ENCODE peak calls at places on chromosomes 7 and 10, in seven cellular contexts. One of them, this sample, is unnamed.

GRCh38 chr10:116589911-116590310 is 848 bp upstream of the PNLIPRP1 start:
- DNase-seq in stimulated activated CD8-positive, alpha-beta memory T cell treated with anti-CD3 and anti-CD28 coated beads, Interleukin-12 subunit alpha, Interleukin-12 subunit beta, amount 100 ng/mL, for 4 hours: no peak
- DNase-seq in anterior cingulate cortex: no peak
- DNase-seq in tibial nerve: no peak
- DNase-seq in fibroblast of lung: no peak
- DNase-seq in cerebellum: no peak
- DNase-seq in M059J: no peak
- DNase-seq in this sample: no peak

GRCh38 chr7:2539031-2540028 is 16.0 kb downstream of the BRAT1 start:
- DNase-seq in stimulated activated CD8-positive, alpha-beta memory T cell treated with anti-CD3 and anti-CD28 coated beads, Interleukin-12 subunit alpha, Interleukin-12 subunit beta, amount 100 ng/mL, for 4 hours: no peak
- DNase-seq in anterior cingulate cortex: no peak
- DNase-seq in tibial nerve: no peak
- DNase-seq in fibroblast of lung: no peak
- DNase-seq in cerebellum: no peak
- DNase-seq in M059J: no peak
- DNase-seq in this sample: no peak

GRCh38 chr7:140121321-140121720 is 55.5 kb downstream of the KDM7A start:
- DNase-seq in stimulated activated CD8-positive, alpha-beta memory T cell treated with anti-CD3 and anti-CD28 coated beads, Interleukin-12 subunit alpha, Interleukin-12 subunit beta, amount 100 ng/mL, for 4 hours: no peak
- DNase-seq in anterior cingulate cortex: no peak
- DNase-seq in tibial nerve: no peak
- DNase-seq in fibroblast of lung: peak
- DNase-seq in cerebellum: peak
- DNase-seq in M059J: peak
- DNase-seq in this sample: peak

GRCh38 chr10:17007836-17008235 is 121.8 kb downstream of the CUBN start:
- DNase-seq in stimulated activated CD8-positive, alpha-beta memory T cell treated with anti-CD3 and anti-CD28 coated beads, Interleukin-12 subunit alpha, Interleukin-12 subunit beta, amount 100 ng/mL, for 4 hours: no peak
- DNase-seq in anterior cingulate cortex: no peak
- DNase-seq in tibial nerve: no peak
- DNase-seq in fibroblast of lung: peak
- DNase-seq in cerebellum: no peak
- DNase-seq in M059J: no peak
- DNase-seq in this sample: no peak

GRCh38 chr10:31591569-31591968 is 272.6 kb downstream of the ZEB1 start:
- DNase-seq in stimulated activated CD8-positive, alpha-beta memory T cell treated with anti-CD3 and anti-CD28 coated beads, Interleukin-12 subunit alpha, Interleukin-12 subunit beta, amount 100 ng/mL, for 4 hours: no peak
- DNase-seq in anterior cingulate cortex: no peak
- DNase-seq in tibial nerve: no peak
- DNase-seq in fibroblast of lung: no peak
- DNase-seq in cerebellum: no peak
- DNase-seq in M059J: no peak
- DNase-seq in this sample: no peak

GRCh38 chr7:91569702-91570457 is 305.6 kb downstream of the FZD1 start:
- DNase-seq in stimulated activated CD8-positive, alpha-beta memory T cell treated with anti-CD3 and anti-CD28 coated beads, Interleukin-12 subunit alpha, Interleukin-12 subunit beta, amount 100 ng/mL, for 4 hours: no peak
- DNase-seq in anterior cingulate cortex: no peak
- DNase-seq in tibial nerve: no peak
- DNase-seq in fibroblast of lung: peak
- DNase-seq in cerebellum: no peak
- DNase-seq in M059J: no peak
- DNase-seq in this sample: no peak

GRCh38 chr10:91653214-91653875 is 20.5 kb upstream of the PPP1R3C start:
- DNase-seq in stimulated activated CD8-positive, alpha-beta memory T cell treated with anti-CD3 and anti-CD28 coated beads, Interleukin-12 subunit alpha, Interleukin-12 subunit beta, amount 100 ng/mL, for 4 hours: no peak
- DNase-seq in anterior cingulate cortex: no peak
- DNase-seq in tibial nerve: no peak
- DNase-seq in fibroblast of lung: peak
- DNase-seq in cerebellum: no peak
- DNase-seq in M059J: peak
- DNase-seq in this sample: peak

GRCh38 chr7:110898516-110898915 is 192.4 kb upstream of the LRRN3 start:
- DNase-seq in stimulated activated CD8-positive, alpha-beta memory T cell treated with anti-CD3 and anti-CD28 coated beads, Interleukin-12 subunit alpha, Interleukin-12 subunit beta, amount 100 ng/mL, for 4 hours: no peak
- DNase-seq in anterior cingulate cortex: no peak
- DNase-seq in tibial nerve: no peak
- DNase-seq in fibroblast of lung: no peak
- DNase-seq in cerebellum: no peak
- DNase-seq in M059J: no peak
- DNase-seq in this sample: no peak

GRCh38 chr7:6306471-6306870 is 34.0 kb upstream of the CYTH3 start:
- DNase-seq in stimulated activated CD8-positive, alpha-beta memory T cell treated with anti-CD3 and anti-CD28 coated beads, Interleukin-12 subunit alpha, Interleukin-12 subunit beta, amount 100 ng/mL, for 4 hours: no peak
- DNase-seq in anterior cingulate cortex: no peak
- DNase-seq in tibial nerve: no peak
- DNase-seq in fibroblast of lung: peak
- DNase-seq in cerebellum: no peak
- DNase-seq in M059J: peak
- DNase-seq in this sample: no peak

GRCh38 chr10:12663863-12664262 is 314.5 kb downstream of the CAMK1D start:
- DNase-seq in stimulated activated CD8-positive, alpha-beta memory T cell treated with anti-CD3 and anti-CD28 coated beads, Interleukin-12 subunit alpha, Interleukin-12 subunit beta, amount 100 ng/mL, for 4 hours: no peak
- DNase-seq in anterior cingulate cortex: no peak
- DNase-seq in tibial nerve: no peak
- DNase-seq in fibroblast of lung: no peak
- DNase-seq in cerebellum: no peak
- DNase-seq in M059J: no peak
- DNase-seq in this sample: no peak

GRCh38 chr10:97210576-97210975 is 24.8 kb upstream of the SLIT1 start:
- DNase-seq in stimulated activated CD8-positive, alpha-beta memory T cell treated with anti-CD3 and anti-CD28 coated beads, Interleukin-12 subunit alpha, Interleukin-12 subunit beta, amount 100 ng/mL, for 4 hours: peak
- DNase-seq in anterior cingulate cortex: peak
- DNase-seq in tibial nerve: peak
- DNase-seq in fibroblast of lung: peak
- DNase-seq in cerebellum: peak
- DNase-seq in M059J: peak
- DNase-seq in this sample: peak

GRCh38 chr7:138613630-138614029 is 87.5 kb downstream of the SVOPL start:
- DNase-seq in stimulated activated CD8-positive, alpha-beta memory T cell treated with anti-CD3 and anti-CD28 coated beads, Interleukin-12 subunit alpha, Interleukin-12 subunit beta, amount 100 ng/mL, for 4 hours: no peak
- DNase-seq in anterior cingulate cortex: no peak
- DNase-seq in tibial nerve: no peak
- DNase-seq in fibroblast of lung: no peak
- DNase-seq in cerebellum: no peak
- DNase-seq in M059J: no peak
- DNase-seq in this sample: no peak

GRCh38 chr10:44253769-44254462 is 131.0 kb downstream of the CXCL12 start:
- DNase-seq in stimulated activated CD8-positive, alpha-beta memory T cell treated with anti-CD3 and anti-CD28 coated beads, Interleukin-12 subunit alpha, Interleukin-12 subunit beta, amount 100 ng/mL, for 4 hours: no peak
- DNase-seq in anterior cingulate cortex: no peak
- DNase-seq in tibial nerve: peak
- DNase-seq in fibroblast of lung: peak
- DNase-seq in cerebellum: no peak
- DNase-seq in M059J: peak
- DNase-seq in this sample: no peak